ENCODE peak calls at places on chromosome 21, in four cellular contexts. One of them, this sample, is unnamed.

GRCh38 chr21:28793043-28793442 is 199.6 kb downstream of the LTN1 start:
- DNase-seq in K562: no peak
- DNase-seq in Panc1: no peak
- DNase-seq in HepG2: no peak
- DNase-seq in this sample: no peak

GRCh38 chr21:45644041-45644906 is 749 bp downstream of the PCBP3 start:
- DNase-seq in K562: peak
- DNase-seq in Panc1: no peak
- DNase-seq in HepG2: no peak
- DNase-seq in this sample: no peak

GRCh38 chr21:28294046-28294445 is 698.6 kb downstream of the LTN1 start:
- DNase-seq in K562: no peak
- DNase-seq in Panc1: no peak
- DNase-seq in HepG2: no peak
- DNase-seq in this sample: no peak

GRCh38 chr21:46063734-46064680 is 33.9 kb upstream of the COL6A2 start:
- DNase-seq in K562: no peak
- DNase-seq in Panc1: no peak
- DNase-seq in HepG2: no peak
- DNase-seq in this sample: no peak

GRCh38 chr21:45209685-45210284 is 77.9 kb downstream of the POFUT2 start:
- DNase-seq in K562: no peak
- DNase-seq in Panc1: no peak
- DNase-seq in HepG2: no peak
- DNase-seq in this sample: no peak

GRCh38 chr21:21216013-21216412 is 217.8 kb downstream of the NCAM2 start:
- DNase-seq in K562: no peak
- DNase-seq in Panc1: no peak
- DNase-seq in HepG2: no peak
- DNase-seq in this sample: no peak

GRCh38 chr21:45443595-45444181 is 38.7 kb downstream of the COL18A1 start:
- DNase-seq in K562: no peak
- DNase-seq in Panc1: no peak
- DNase-seq in HepG2: no peak
- DNase-seq in this sample: peak

GRCh38 chr21:39664586-39664985 is 51.8 kb downstream of the B3GALT5 start:
- DNase-seq in K562: no peak
- DNase-seq in Panc1: no peak
- DNase-seq in HepG2: no peak
- DNase-seq in this sample: no peak

GRCh38 chr21:41229527-41230248 is 61.7 kb downstream of the BACE2 start:
- DNase-seq in K562: no peak
- DNase-seq in Panc1: no peak
- DNase-seq in HepG2: no peak
- DNase-seq in this sample: no peak

GRCh38 chr21:36132691-36133090 is 2.2 kb upstream of the CBR3 start:
- DNase-seq in K562: no peak
- DNase-seq in Panc1: no peak
- DNase-seq in HepG2: no peak
- DNase-seq in this sample: no peak

GRCh38 chr21:39661121-39661520 is 48.4 kb downstream of the B3GALT5 start:
- DNase-seq in K562: no peak
- DNase-seq in Panc1: no peak
- DNase-seq in HepG2: no peak
- DNase-seq in this sample: no peak

GRCh38 chr21:42591170-42591869 is 62.1 kb upstream of the PDE9A start:
- DNase-seq in K562: no peak
- DNase-seq in Panc1: no peak
- DNase-seq in HepG2: no peak
- DNase-seq in this sample: no peak

GRCh38 chr21:42498012-42498411 is 2.0 kb upstream of the RSPH1 start:
- DNase-seq in K562: no peak
- DNase-seq in Panc1: no peak
- DNase-seq in HepG2: no peak
- DNase-seq in this sample: no peak

GRCh38 chr21:45322231-45322959 is 34.7 kb upstream of the POFUT2 start:
- DNase-seq in K562: no peak
- DNase-seq in Panc1: no peak
- DNase-seq in HepG2: no peak
- DNase-seq in this sample: no peak

GRCh38 chr21:38643404-38644023 is 145.2 kb upstream of the ERG start:
- DNase-seq in K562: no peak
- DNase-seq in Panc1: no peak
- DNase-seq in HepG2: no peak
- DNase-seq in this sample: no peak

GRCh38 chr21:29233611-29234540 is 64.8 kb upstream of the BACH1 start:
- DNase-seq in K562: no peak
- DNase-seq in Panc1: no peak
- DNase-seq in HepG2: no peak
- DNase-seq in this sample: no peak

GRCh38 chr21:29077651-29078090 is 4.2 kb upstream of the CCT8 start:
- DNase-seq in K562: no peak
- DNase-seq in Panc1: no peak
- DNase-seq in HepG2: no peak
- DNase-seq in this sample: no peak

GRCh38 chr21:41777934-41778815 is 11.3 kb upstream of the RIPK4 start:
- DNase-seq in K562: peak
- DNase-seq in Panc1: no peak
- DNase-seq in HepG2: peak
- DNase-seq in this sample: peak

GRCh38 chr21:25568230-25568629 is 39.1 kb downstream of the MRPL39 start:
- DNase-seq in K562: no peak
- DNase-seq in Panc1: no peak
- DNase-seq in HepG2: no peak
- DNase-seq in this sample: no peak

GRCh38 chr21:39060485-39061099 is 122.7 kb downstream of the PSMG1 start:
- DNase-seq in K562: no peak
- DNase-seq in Panc1: no peak
- DNase-seq in HepG2: no peak
- DNase-seq in this sample: no peak

GRCh38 chr21:18499761-18500376 is 96.3 kb upstream of the TMPRSS15 start:
- DNase-seq in K562: peak
- DNase-seq in Panc1: no peak
- DNase-seq in HepG2: peak
- DNase-seq in this sample: peak

GRCh38 chr21:18832950-18833349 is 429.4 kb upstream of the TMPRSS15 start:
- DNase-seq in K562: no peak
- DNase-seq in Panc1: no peak
- DNase-seq in HepG2: no peak
- DNase-seq in this sample: no peak

GRCh38 chr21:46033410-46034404 is 52.1 kb downstream of the COL6A1 start:
- DNase-seq in K562: peak
- DNase-seq in Panc1: no peak
- DNase-seq in HepG2: peak
- DNase-seq in this sample: no peak

GRCh38 chr21:31546402-31547155 is 112.9 kb upstream of the SOD1 start:
- DNase-seq in K562: no peak
- DNase-seq in Panc1: no peak
- DNase-seq in HepG2: no peak
- DNase-seq in this sample: no peak

GRCh38 chr21:36429672-36430546 is 44.7 kb downstream of the CHAF1B start:
- DNase-seq in K562: peak
- DNase-seq in Panc1: peak
- DNase-seq in HepG2: peak
- DNase-seq in this sample: peak

GRCh38 chr21:41250519-41250918 is 66.1 kb upstream of the FAM3B start:
- DNase-seq in K562: no peak
- DNase-seq in Panc1: no peak
- DNase-seq in HepG2: no peak
- DNase-seq in this sample: no peak

GRCh38 chr21:42063578-42064521 is 7.3 kb upstream of the UMODL1 start:
- DNase-seq in K562: no peak
- DNase-seq in Panc1: no peak
- DNase-seq in HepG2: no peak
- DNase-seq in this sample: peak

GRCh38 chr21:36126621-36127110 is 8.2 kb upstream of the CBR3 start:
- DNase-seq in K562: no peak
- DNase-seq in Panc1: no peak
- DNase-seq in HepG2: no peak
- DNase-seq in this sample: no peak

GRCh38 chr21:41817228-41817627 is 50.4 kb upstream of the RIPK4 start:
- DNase-seq in K562: peak
- DNase-seq in Panc1: no peak
- DNase-seq in HepG2: peak
- DNase-seq in this sample: peak

GRCh38 chr21:46622226-46622625 is 13.2 kb upstream of the PRMT2 start:
- DNase-seq in K562: no peak
- DNase-seq in Panc1: no peak
- DNase-seq in HepG2: peak
- DNase-seq in this sample: peak

GRCh38 chr21:45030637-45031218 is 43.7 kb upstream of the ADARB1 start:
- DNase-seq in K562: no peak
- DNase-seq in Panc1: no peak
- DNase-seq in HepG2: no peak
- DNase-seq in this sample: no peak

GRCh38 chr21:39597595-39598185 is 15.1 kb upstream of the B3GALT5 start:
- DNase-seq in K562: no peak
- DNase-seq in Panc1: no peak
- DNase-seq in HepG2: no peak
- DNase-seq in this sample: no peak

GRCh38 chr21:45281411-45282282 is 6.0 kb downstream of the POFUT2 start:
- DNase-seq in K562: no peak
- DNase-seq in Panc1: no peak
- DNase-seq in HepG2: no peak
- DNase-seq in this sample: no peak

GRCh38 chr21:39774252-39774651 is 29.3 kb downstream of the IGSF5 start:
- DNase-seq in K562: no peak
- DNase-seq in Panc1: no peak
- DNase-seq in HepG2: no peak
- DNase-seq in this sample: no peak

GRCh38 chr21:45246535-45247320 is 41.0 kb downstream of the POFUT2 start:
- DNase-seq in K562: no peak
- DNase-seq in Panc1: no peak
- DNase-seq in HepG2: no peak
- DNase-seq in this sample: no peak

GRCh38 chr21:30044447-30045064 is 104.8 kb upstream of the GRIK1 start:
- DNase-seq in K562: peak
- DNase-seq in Panc1: peak
- DNase-seq in HepG2: peak
- DNase-seq in this sample: no peak

GRCh38 chr21:17438642-17439041 is 74.2 kb upstream of the CXADR start:
- DNase-seq in K562: no peak
- DNase-seq in Panc1: no peak
- DNase-seq in HepG2: peak
- DNase-seq in this sample: no peak

GRCh38 chr21:45525153-45525909 is 16.9 kb downstream of the SLC19A1 start:
- DNase-seq in K562: no peak
- DNase-seq in Panc1: no peak
- DNase-seq in HepG2: peak
- DNase-seq in this sample: no peak

GRCh38 chr21:45590246-45590725 is 48.0 kb upstream of the SLC19A1 start:
- DNase-seq in K562: peak
- DNase-seq in Panc1: no peak
- DNase-seq in HepG2: no peak
- DNase-seq in this sample: peak

GRCh38 chr21:16302851-16303282 is 573.1 kb downstream of the USP25 start:
- DNase-seq in K562: no peak
- DNase-seq in Panc1: no peak
- DNase-seq in HepG2: no peak
- DNase-seq in this sample: no peak
- TF ChIP-seq POLR2AphosphoS5 in K562: no peak
- TF ChIP-seq POLR2AphosphoS5 in Panc1: no peak
- TF ChIP-seq POLR2AphosphoS5 in HepG2: no peak
- TF ChIP-seq POLR2AphosphoS5 in this sample: no peak

DNA sequence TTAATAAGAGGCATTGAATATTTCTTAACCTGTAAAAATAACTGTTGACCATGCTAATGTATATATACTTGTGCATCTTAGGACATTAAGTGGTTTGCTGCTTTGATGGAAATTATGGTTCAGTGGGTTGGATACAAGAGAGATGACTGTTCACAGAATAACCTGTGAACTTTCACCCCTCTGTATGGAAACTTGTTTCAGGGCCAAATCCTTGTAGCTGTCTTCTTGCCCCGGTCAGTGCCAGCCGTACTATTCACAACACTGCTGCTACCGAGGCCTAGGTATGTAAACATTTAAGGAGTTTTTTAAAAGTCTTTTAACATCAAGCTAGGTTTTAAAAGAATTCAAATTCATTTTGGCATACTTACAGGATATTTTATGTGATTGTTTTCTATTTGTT is 16.1 kb downstream of the DONSON start:
- DNase-seq in K562: no peak
- DNase-seq in Panc1: no peak
- DNase-seq in HepG2: no peak
- DNase-seq in this sample: no peak
- TF ChIP-seq REST in K562: no peak
- TF ChIP-seq REST in Panc1: no peak
- TF ChIP-seq REST in HepG2: no peak
- TF ChIP-seq REST in this sample: no peak

DNA sequence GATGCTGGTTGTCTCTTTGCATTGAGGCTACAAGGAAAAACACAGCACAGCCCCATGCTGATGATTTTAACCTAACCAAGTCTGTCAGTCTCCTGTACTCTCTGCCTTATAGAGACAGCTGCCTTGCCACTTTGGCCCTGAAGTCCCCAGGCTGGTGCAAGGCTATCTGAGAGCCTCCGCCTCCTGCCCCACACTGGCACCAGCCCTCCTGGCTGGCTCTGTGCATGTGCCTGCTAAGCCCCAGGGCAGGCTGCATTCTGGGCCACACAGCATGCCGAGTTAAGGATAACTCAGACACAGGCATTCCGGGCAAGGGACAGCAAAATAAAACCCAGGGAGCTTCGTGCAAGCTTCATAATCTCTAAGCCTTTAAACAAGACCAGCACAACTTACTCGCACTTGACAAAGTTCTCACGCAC is 910 bp downstream of the RUNX1 start:
- DNase-seq in K562: no peak
- DNase-seq in Panc1: no peak
- DNase-seq in HepG2: no peak
- DNase-seq in this sample: peak
- H3K27ac ChIP-seq in K562: peak
- H3K27ac ChIP-seq in Panc1: peak
- H3K27ac ChIP-seq in HepG2: no peak
- H3K27ac ChIP-seq in this sample: peak

GRCh38 chr21:43667191-43667904 is 8.0 kb downstream of the RRP1B start:
- DNase-seq in K562: no peak
- DNase-seq in Panc1: no peak
- DNase-seq in HepG2: no peak
- DNase-seq in this sample: peak
- TF ChIP-seq POLR2AphosphoS5 in K562: no peak
- TF ChIP-seq POLR2AphosphoS5 in Panc1: no peak
- TF ChIP-seq POLR2AphosphoS5 in HepG2: no peak
- TF ChIP-seq POLR2AphosphoS5 in this sample: no peak

DNA sequence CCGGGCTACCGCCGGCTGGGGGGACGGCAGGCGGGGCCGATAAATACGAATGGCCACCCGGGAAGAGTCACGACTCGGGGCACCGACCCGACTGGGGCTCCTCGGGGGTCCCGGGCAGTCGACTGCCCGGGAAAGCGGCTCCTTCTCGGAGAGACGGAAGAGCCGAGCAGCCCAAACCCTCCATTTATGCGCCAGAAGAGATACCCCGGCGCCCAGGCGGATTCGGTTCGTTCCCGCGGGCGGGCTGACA is 410 bp downstream of the SYNJ1 start:
- DNase-seq in K562: no peak
- DNase-seq in Panc1: no peak
- DNase-seq in HepG2: no peak
- DNase-seq in this sample: no peak
- TF ChIP-seq REST in K562: no peak
- TF ChIP-seq REST in Panc1: no peak
- TF ChIP-seq REST in HepG2: no peak
- TF ChIP-seq REST in this sample: no peak